ENCODE peak calls at places on chromosomes 13 and 19, in seven cellular contexts. O, E, L, Z, K, A and Y are unnamed samples.

GRCh38 chr13:74986609-74987008 is 495.4 kb downstream of the TBC1D4 start:
- DNase-seq in K (no peak), L (no peak), O (no peak), A (no peak), Z (no peak), E (no peak), Y (no peak)

GRCh38 chr13:22696433-22696832 is 484.3 kb upstream of the SGCG start:
- DNase-seq in K (no peak), O (no peak), L (no peak), A (no peak), Z (no peak), E (no peak), Y (no peak)

GRCh38 chr13:41916173-41916954 is 44.5 kb downstream of the VWA8 start:
- DNase-seq in L (no peak), A (peak), K (peak), E (peak), Z (no peak), O (peak), Y (no peak)

GRCh38 chr19:22882797-22883196 is 50.7 kb downstream of the ZNF723 start:
- DNase-seq in A (no peak), K (no peak), L (no peak), E (no peak), O (no peak), Z (no peak), Y (no peak)

GRCh38 chr19:55463583-55464031 is 944 bp downstream of the C19orf85 start:
- DNase-seq in E (no peak), O (no peak), Z (no peak), A (no peak), L (peak), K (no peak), Y (no peak)

GRCh38 chr19:4861147-4861546 is 6.3 kb downstream of the PLIN3 start:
- DNase-seq in A (no peak), Z (peak), K (no peak), L (no peak), O (no peak), E (no peak), Y (no peak)

GRCh38 chr19:56089344-56089743 is 31.8 kb downstream of the ZNF787 start:
- DNase-seq in E (no peak), L (no peak), Z (no peak), A (no peak), K (no peak), O (no peak), Y (no peak)

GRCh38 chr19:18194554-18195238 is 1.7 kb downstream of the MPV17L2 start:
- DNase-seq in L (peak), O (peak), Z (peak), E (no peak), A (peak), K (peak), Y (no peak)

GRCh38 chr13:100440756-100441421 is 147.7 kb downstream of the GGACT start:
- DNase-seq in Z (no peak), A (no peak), L (no peak), K (no peak), O (peak), E (peak), Y (no peak)

GRCh38 chr13:80055804-80056203 is 285.1 kb downstream of the SPRY2 start:
- DNase-seq in O (no peak), A (no peak), L (no peak), K (no peak), Z (no peak), E (no peak), Y (no peak)

GRCh38 chr19:15672580-15673175 is at the start of gene CYP4F12:
- DNase-seq in K (no peak), A (no peak), Z (peak), O (no peak), E (no peak), L (peak), Y (no peak)

GRCh38 chr13:43694265-43694664 is 92.5 kb downstream of the ENOX1 start:
- DNase-seq in E (no peak), L (no peak), K (no peak), Z (no peak), O (no peak), A (no peak), Y (no peak)

GRCh38 chr19:58338825-58339558 is 12.2 kb downstream of the ZSCAN22 start:
- DNase-seq in K (no peak), L (no peak), O (no peak), Z (no peak), A (peak), E (no peak), Y (peak)

GRCh38 chr13:31431722-31432137 is 232.0 kb downstream of the B3GLCT start:
- DNase-seq in O (peak), L (peak), E (no peak), K (peak), A (peak), Z (peak), Y (peak)

GRCh38 chr19:46950526-46951235 is 69.0 kb upstream of the NPAS1 start:
- DNase-seq in E (no peak), O (no peak), A (no peak), K (no peak), L (no peak), Z (no peak), Y (no peak)

GRCh38 chr19:49427855-49428546 is 2.8 kb downstream of the GFY start:
- DNase-seq in E (no peak), K (no peak), L (no peak), Z (peak), O (no peak), A (no peak), Y (no peak)

GRCh38 chr13:46855166-46855565 is 41.7 kb downstream of the HTR2A start:
- DNase-seq in L (no peak), O (no peak), K (no peak), A (no peak), Z (no peak), E (no peak), Y (no peak)

GRCh38 chr19:14369399-14370168 is 11.7 kb upstream of the ADGRE5 start:
- DNase-seq in E (no peak), K (peak), Z (no peak), L (no peak), O (peak), A (peak), Y (no peak)

GRCh38 chr19:15467734-15468214 is 3.4 kb upstream of the RASAL3 start:
- DNase-seq in A (no peak), E (no peak), K (no peak), O (no peak), Z (no peak), L (no peak), Y (no peak)

GRCh38 chr13:43730642-43731041 is 56.1 kb downstream of the ENOX1 start:
- DNase-seq in O (no peak), K (no peak), A (no peak), E (peak), Z (peak), L (peak), Y (no peak)

GRCh38 chr13:78241278-78241919 is 322.8 kb upstream of the EDNRB start:
- DNase-seq in Z (no peak), O (no peak), E (peak), K (peak), L (peak), A (peak), Y (peak)

GRCh38 chr13:23748109-23748508 is 141.1 kb downstream of the MIPEP start:
- DNase-seq in A (no peak), Z (no peak), L (no peak), K (no peak), E (no peak), O (no peak), Y (no peak)

GRCh38 chr13:76852991-76853390 is 33.2 kb downstream of the KCTD12 start:
- DNase-seq in Z (no peak), K (no peak), L (no peak), O (peak), A (peak), E (no peak), Y (no peak)

GRCh38 chr13:41837668-41838067 is 123.2 kb downstream of the VWA8 start:
- DNase-seq in A (no peak), L (no peak), E (no peak), Z (no peak), K (no peak), O (no peak), Y (no peak)

GRCh38 chr13:38417727-38418126 is 68.1 kb downstream of the UFM1 start:
- DNase-seq in K (no peak), O (no peak), L (no peak), A (no peak), Z (no peak), E (no peak), Y (no peak)

GRCh38 chr19:35430382-35431146 is 17.5 kb upstream of the FFAR2 start:
- DNase-seq in O (no peak), K (no peak), A (no peak), Z (no peak), L (no peak), E (no peak), Y (no peak)

GRCh38 chr19:48836089-48837017 is at the start of gene HSD17B14:
- DNase-seq in A (peak), K (no peak), E (no peak), Z (no peak), L (no peak), O (no peak), Y (peak)

GRCh38 chr19:49552749-49553148 is 24.9 kb downstream of the RCN3 start:
- DNase-seq in E (no peak), Z (no peak), K (no peak), O (no peak), L (no peak), A (no peak), Y (no peak)

GRCh38 chr19:31289381-31289880 is 59.8 kb downstream of the TSHZ3 start:
- DNase-seq in A (no peak), O (no peak), E (no peak), K (no peak), L (no peak), Z (no peak), Y (no peak)

GRCh38 chr13:100392709-100393630 is 195.6 kb downstream of the GGACT start:
- DNase-seq in E (peak), K (no peak), L (peak), Z (peak), O (peak), A (peak), Y (no peak)

GRCh38 chr13:76939215-76939614 is 9.1 kb upstream of the ACOD1 start:
- DNase-seq in E (no peak), A (no peak), Z (no peak), L (no peak), K (no peak), O (no peak), Y (no peak)

GRCh38 chr13:105048685-105049084 is 1486.8 kb downstream of the EFNB2 start:
- DNase-seq in L (no peak), A (no peak), K (peak), E (no peak), O (no peak), Z (no peak), Y (no peak)

GRCh38 chr19:20923077-20923871 is at the start of gene ZNF85:
- DNase-seq in A (peak), L (peak), Z (peak), K (peak), E (peak), O (peak), Y (peak)

GRCh38 chr13:57748096-57748495 is 116.6 kb downstream of the PCDH17 start:
- DNase-seq in O (no peak), Z (no peak), A (no peak), K (no peak), E (no peak), L (no peak), Y (no peak)
- TF ChIP-seq CTCF in O (no peak), Z (no peak), A (no peak), K (no peak), E (no peak), L (no peak), Y (no peak)

DNA sequence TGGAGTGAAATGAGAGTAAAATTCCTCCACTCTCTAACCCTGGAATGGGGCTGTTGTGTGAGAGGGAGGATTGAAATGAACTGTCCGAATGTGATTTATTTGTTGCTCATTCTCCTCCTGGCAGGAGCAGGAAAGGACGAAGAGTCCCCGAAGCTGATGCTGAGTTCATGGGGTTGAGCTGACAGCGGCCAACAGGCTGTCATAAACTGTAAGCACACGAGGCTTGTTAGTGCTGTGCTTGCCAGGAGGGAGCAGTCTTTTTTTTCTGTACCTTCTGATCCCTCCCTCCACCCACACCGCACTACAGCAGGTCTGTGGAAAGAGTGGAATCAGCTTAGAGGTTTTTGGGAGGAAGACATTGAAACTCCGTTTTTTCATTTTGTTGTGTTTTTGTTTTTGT is 33.0 kb upstream of the ZNF331 start:
- DNase-seq in A (no peak), Z (no peak), E (no peak), O (no peak), K (no peak), L (no peak), Y (no peak)
- TF ChIP-seq CTCF in A (no peak), Z (no peak), E (no peak), O (no peak), K (no peak), L (no peak), Y (no peak)

DNA sequence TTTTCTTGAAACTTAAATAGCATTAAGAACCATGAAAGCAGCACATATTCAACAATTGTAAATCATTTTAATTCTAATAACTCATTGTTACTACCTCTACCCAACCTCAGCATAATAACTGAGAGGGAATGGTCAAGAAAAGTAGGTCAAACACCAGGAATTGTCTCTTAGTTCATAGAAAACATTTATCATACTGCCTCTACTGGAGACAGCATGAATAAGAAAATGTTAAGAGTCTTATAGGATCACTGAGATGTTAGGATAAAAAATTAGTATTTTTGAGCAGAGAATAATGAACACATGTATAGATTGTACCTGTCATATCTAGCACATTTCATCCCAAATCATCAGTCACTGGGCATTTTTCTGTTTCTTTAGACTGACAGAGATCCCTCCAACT is 515.3 kb downstream of the PCDH9 start:
- DNase-seq in K (no peak), L (no peak), A (no peak), Z (no peak), E (no peak), O (no peak), Y (no peak)
- TF ChIP-seq CTCF in K (no peak), L (no peak), A (peak), Z (no peak), E (peak), O (no peak), Y (peak)

GRCh38 chr19:51901860-51902259 is 3.0 kb downstream of the ZNF649 start:
- DNase-seq in O (no peak), L (no peak), Z (no peak), K (no peak), A (no peak), E (no peak), Y (no peak)

GRCh38 chr19:51903192-51903591 is 1.6 kb downstream of the ZNF649 start:
- DNase-seq in A (no peak), K (no peak), O (no peak), E (no peak), L (no peak), Z (no peak), Y (no peak)

GRCh38 chr19:51904331-51905165 is at the start of gene ZNF649:
- DNase-seq in Z (peak), E (peak), L (peak), K (peak), A (peak), O (peak), Y (peak)
- TF ChIP-seq CTCF in Z (peak), E (no peak), L (no peak), K (peak), A (peak), O (no peak), Y (peak)

GRCh38 chr13:106533940-106534843 is 1.3 kb downstream of the EFNB2 start:
- DNase-seq in K (peak), Z (peak), A (peak), O (no peak), E (peak), L (peak), Y (peak)
- TF ChIP-seq CTCF in K (no peak), Z (no peak), A (no peak), O (peak), E (no peak), L (no peak), Y (peak)

DNA sequence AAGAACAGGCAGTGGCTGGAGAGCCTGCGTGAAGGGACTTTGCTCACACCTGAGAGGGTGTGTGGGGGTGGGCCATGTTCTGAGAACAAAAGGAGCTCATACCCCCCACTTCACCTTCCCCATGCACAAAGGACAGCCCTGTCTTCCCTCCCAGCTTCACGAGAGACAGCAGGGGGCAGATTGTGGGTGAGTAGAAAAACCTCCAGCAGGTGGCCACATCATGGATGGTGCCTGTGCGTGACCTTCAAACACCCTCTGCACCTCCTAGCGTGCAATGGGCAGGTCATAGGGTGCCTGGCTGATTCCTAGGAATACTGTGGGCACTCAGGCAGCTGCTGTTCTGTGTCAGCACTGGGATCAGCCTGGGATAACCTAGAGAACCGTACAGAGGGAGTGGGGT is 36.3 kb upstream of the PSG9 start:
- DNase-seq in L (no peak), K (no peak), Z (no peak), O (no peak), E (no peak), A (no peak), Y (no peak)
- TF ChIP-seq CTCF in L (no peak), K (peak), Z (no peak), O (no peak), E (peak), A (no peak), Y (no peak)

GRCh38 chr13:111095031-111095840 is 19.9 kb upstream of the ARHGEF7 start:
- DNase-seq in E (no peak), Z (no peak), O (no peak), L (no peak), K (no peak), A (no peak), Y (no peak)

GRCh38 chr13:111093634-111094033 is 21.5 kb upstream of the ARHGEF7 start:
- DNase-seq in O (no peak), K (no peak), A (no peak), L (no peak), Z (no peak), E (no peak), Y (no peak)

GRCh38 chr13:111095911-111096501 is 19.1 kb upstream of the ARHGEF7 start:
- DNase-seq in K (no peak), E (no peak), Z (no peak), O (no peak), A (no peak), L (no peak), Y (no peak)

GRCh38 chr13:111099292-111099691 is 15.8 kb upstream of the ARHGEF7 start:
- DNase-seq in O (no peak), L (no peak), E (no peak), Z (no peak), K (no peak), A (no peak), Y (no peak)
- TF ChIP-seq CTCF in O (no peak), L (no peak), E (no peak), Z (no peak), K (no peak), A (no peak), Y (no peak)

DNA sequence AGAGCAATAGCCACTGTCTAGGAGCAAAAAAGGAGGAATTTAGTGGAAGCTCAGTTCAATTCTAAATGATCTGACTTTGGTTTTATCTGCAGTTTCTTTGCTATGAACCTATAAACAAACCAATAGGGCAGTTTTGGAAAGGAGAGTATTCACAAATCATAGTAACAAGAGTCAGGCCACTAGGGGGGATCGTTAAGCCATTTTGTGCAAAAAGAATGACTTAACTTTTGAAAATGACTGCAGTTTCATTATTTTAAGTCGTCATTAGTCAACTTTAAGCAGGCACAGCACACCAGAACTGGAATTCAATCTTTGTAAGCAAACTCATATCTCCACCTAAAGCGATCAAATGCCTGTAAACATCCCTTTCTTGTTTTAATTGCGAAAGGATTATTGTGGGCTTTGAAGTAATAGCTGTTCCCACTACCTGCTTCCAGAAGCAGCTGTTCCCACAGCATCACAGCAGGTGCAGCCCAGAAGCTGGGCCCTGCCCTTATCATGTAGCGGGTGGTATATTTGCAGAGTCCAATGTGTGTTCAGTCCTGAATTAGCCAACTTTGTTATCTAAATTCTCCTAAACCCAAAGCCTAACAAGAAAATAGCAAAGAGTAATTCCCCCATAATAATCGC is 51.5 kb downstream of the SOX21 start:
- DNase-seq in K (no peak), E (no peak), Z (no peak), A (no peak), O (peak), L (no peak), Y (peak)
- TF ChIP-seq CTCF in K (peak), E (peak), Z (no peak), A (peak), O (peak), L (no peak), Y (peak)

DNA sequence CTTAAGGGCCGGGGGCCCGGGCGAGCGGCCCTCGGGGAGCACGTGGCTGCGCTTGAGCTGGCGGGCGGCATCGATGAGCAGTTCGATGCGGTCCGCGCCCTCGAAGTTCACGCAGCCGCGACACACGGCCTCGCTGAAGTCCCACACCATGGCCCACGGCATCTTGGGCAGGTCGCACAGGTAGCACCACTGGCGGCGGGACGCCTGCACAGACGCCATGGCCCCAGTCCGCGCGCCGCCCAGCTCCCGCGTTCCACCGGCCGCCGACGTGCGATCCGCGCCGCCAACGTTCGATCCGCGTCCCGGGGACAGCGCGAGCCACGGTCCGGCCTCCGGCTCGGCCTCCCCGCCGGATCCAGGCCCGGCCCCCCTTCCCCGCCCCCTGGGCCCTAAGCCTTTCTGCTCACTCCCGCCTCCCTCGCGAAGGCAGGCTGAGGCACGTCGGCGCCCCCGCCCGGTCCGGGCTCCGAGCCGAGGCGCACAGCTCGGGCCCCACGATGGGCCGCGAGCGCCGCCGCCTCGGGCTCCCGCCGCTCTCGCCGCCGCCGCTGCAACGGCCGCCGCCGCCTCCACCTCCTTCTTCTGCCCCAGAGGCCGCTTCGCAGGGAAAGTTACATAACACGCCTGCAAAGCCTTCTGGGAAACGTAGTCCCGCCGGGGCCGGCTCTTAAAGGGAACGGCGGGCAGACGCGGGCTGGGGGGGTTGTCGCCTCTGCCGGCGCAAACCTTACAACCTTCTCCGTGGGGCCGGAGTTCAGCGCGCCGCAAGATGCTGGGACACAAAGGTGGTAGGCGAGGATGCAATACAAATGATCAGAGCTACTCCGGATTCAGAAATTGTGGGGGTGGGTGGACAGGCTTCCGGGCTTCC is at the start of gene IRF2BP1:
- DNase-seq in A (peak), L (peak), E (peak), O (peak), Z (peak), K (peak), Y (peak)
- TF ChIP-seq CTCF in A (no peak), L (no peak), E (no peak), O (no peak), Z (no peak), K (no peak), Y (no peak)